ENCODE peak calls at places on chromosomes 3 and 15, in eight cellular contexts. S, T, E, Y, F, Q, G and X are unnamed samples.

GRCh38 chr3:65425880-65426279 is 612.8 kb downstream of the MAGI1 start:
- DNase-seq in S (peak), Y (no peak), G (peak), F (no peak), E (peak), T (peak), Q (no peak), X (no peak)

GRCh38 chr3:123587399-123587798 is 2.5 kb upstream of the HACD2 start:
- DNase-seq in S (no peak), Y (no peak), F (no peak), Q (no peak), G (no peak), T (no peak), E (no peak), X (no peak)

GRCh38 chr3:16609927-16610580 is 4.8 kb upstream of the DAZL start:
- DNase-seq in G (peak), E (no peak), Q (no peak), T (no peak), S (no peak), F (no peak), Y (no peak), X (no peak)

GRCh38 chr3:57797701-57798487 is 41.8 kb downstream of the SLMAP start:
- DNase-seq in T (no peak), E (no peak), G (no peak), F (no peak), Y (no peak), S (no peak), Q (no peak), X (no peak)

GRCh38 chr15:41494190-41494921 is 682 bp downstream of the ITPKA start:
- DNase-seq in T (peak), S (no peak), E (peak), Q (peak), F (peak), G (no peak), Y (peak), X (peak)

GRCh38 chr15:74866090-74866489 is 7.1 kb downstream of the SCAMP2 start:
- DNase-seq in T (no peak), Q (no peak), Y (no peak), S (no peak), F (no peak), G (peak), E (no peak), X (no peak)

GRCh38 chr15:62853833-62854210 is 188.7 kb upstream of the TPM1 start:
- DNase-seq in E (no peak), G (no peak), Q (no peak), F (no peak), S (no peak), T (peak), Y (no peak), X (no peak)

GRCh38 chr15:69403611-69404010 is 10.5 kb upstream of the KIF23 start:
- DNase-seq in Y (peak), G (peak), Q (no peak), F (no peak), E (no peak), T (no peak), S (peak), X (no peak)

GRCh38 chr15:100667405-100668320 is 65.3 kb downstream of the ASB7 start:
- DNase-seq in T (no peak), S (no peak), G (peak), Q (no peak), F (no peak), Y (no peak), E (no peak), X (peak)

GRCh38 chr3:64548200-64548889 is 139.5 kb downstream of the ADAMTS9 start:
- DNase-seq in E (no peak), T (no peak), F (peak), Q (no peak), G (peak), Y (no peak), S (no peak), X (no peak)

GRCh38 chr3:9935966-9936365 is 2.3 kb downstream of the CRELD1 start:
- DNase-seq in S (no peak), E (no peak), G (no peak), Y (no peak), T (no peak), Q (no peak), F (no peak), X (no peak)

GRCh38 chr3:5298453-5298852 is 110.9 kb downstream of the EDEM1 start:
- DNase-seq in Y (no peak), T (no peak), E (no peak), Q (no peak), S (no peak), G (no peak), F (no peak), X (no peak)

GRCh38 chr3:194782767-194783404 is 97.2 kb downstream of the FAM43A start:
- DNase-seq in Y (no peak), Q (no peak), F (no peak), G (peak), E (no peak), S (no peak), T (no peak), X (no peak)

GRCh38 chr3:23915537-23916108 is 1.2 kb downstream of the NKIRAS1 start:
- DNase-seq in Y (no peak), F (no peak), S (no peak), E (no peak), T (peak), Q (no peak), G (peak), X (peak)

GRCh38 chr15:74723187-74723586 is 2.1 kb downstream of the CYP1A1 start:
- DNase-seq in T (no peak), E (no peak), F (no peak), Y (no peak), G (no peak), S (no peak), Q (no peak), X (no peak)

GRCh38 chr3:13046569-13047279 is 26.5 kb downstream of the IQSEC1 start:
- DNase-seq in Y (no peak), Q (no peak), S (no peak), T (no peak), F (no peak), G (no peak), E (no peak), X (no peak)

GRCh38 chr15:39495871-39496459 is 84.9 kb upstream of the THBS1 start:
- DNase-seq in E (no peak), T (no peak), G (peak), F (no peak), S (no peak), Y (no peak), Q (no peak), X (no peak)

GRCh38 chr15:40695469-40695910 is 516 bp downstream of the RAD51 start:
- DNase-seq in T (no peak), F (no peak), G (peak), Q (no peak), E (peak), S (no peak), Y (peak), X (no peak)

GRCh38 chr3:56773588-56774330 is 28.0 kb downstream of the ARHGEF3 start:
- DNase-seq in Q (no peak), T (no peak), E (no peak), S (no peak), Y (no peak), F (no peak), G (no peak), X (no peak)

GRCh38 chr3:9330166-9330703 is 32.6 kb upstream of the THUMPD3 start:
- DNase-seq in E (no peak), Y (no peak), Q (no peak), S (no peak), F (no peak), T (no peak), G (no peak), X (no peak)

GRCh38 chr3:63706321-63707085 is 54.0 kb downstream of the SNTN start:
- DNase-seq in G (peak), E (no peak), T (no peak), F (no peak), Q (no peak), Y (no peak), S (no peak), X (no peak)

GRCh38 chr3:64667887-64668581 is 19.8 kb downstream of the ADAMTS9 start:
- DNase-seq in F (peak), T (no peak), S (no peak), Y (no peak), E (no peak), Q (no peak), G (no peak), X (no peak)

GRCh38 chr15:51269496-51269895 is 68.9 kb downstream of the CYP19A1 start:
- DNase-seq in Q (no peak), E (no peak), G (no peak), S (no peak), Y (no peak), F (no peak), T (no peak), X (no peak)

GRCh38 chr3:43907508-43907858 is 216.7 kb downstream of the ABHD5 start:
- DNase-seq in G (no peak), Y (no peak), Q (no peak), S (no peak), E (no peak), F (no peak), T (no peak), X (no peak)

GRCh38 chr3:30292192-30292893 is 314.1 kb upstream of the TGFBR2 start:
- DNase-seq in S (peak), T (no peak), G (no peak), Q (no peak), E (no peak), Y (no peak), F (no peak), X (no peak)

GRCh38 chr3:143824675-143825074 is 23.6 kb downstream of the SLC9A9 start:
- DNase-seq in T (no peak), G (no peak), Q (no peak), F (no peak), S (no peak), E (no peak), Y (no peak), X (no peak)